ENCODE peak calls at places on chromosomes 6 and 20, in five cellular contexts. X is transverse colon, L is foreskin fibroblast, W is pancreas, N is GM23338. P is an unnamed sample.

GRCh38 chr6:47059216-47059885 is 17.2 kb upstream of the ADGRF1 start:
- DNase-seq in X (no peak), L (no peak), W (no peak), N (no peak), P (no peak)

GRCh38 chr6:19024737-19025136 is 637.6 kb downstream of the RNF144B start:
- DNase-seq in X (no peak), L (no peak), W (no peak), N (peak), P (no peak)

GRCh38 chr6:7773322-7773721 is 47.4 kb downstream of the BMP6 start:
- DNase-seq in X (no peak), L (no peak), W (no peak), N (no peak), P (no peak)

GRCh38 chr6:123715243-123715863 is 78.6 kb upstream of the TRDN start:
- DNase-seq in X (no peak), L (no peak), W (no peak), N (peak), P (no peak)

GRCh38 chr6:166318227-166318626 is 10.0 kb upstream of the PRR18 start:
- DNase-seq in X (no peak), L (no peak), W (no peak), N (no peak), P (no peak)

GRCh38 chr6:63635165-63635562 is 438 bp upstream of the PHF3 start:
- DNase-seq in X (no peak), L (no peak), W (no peak), N (no peak), P (no peak)

GRCh38 chr6:157789861-157790260 is 33.2 kb upstream of the SNX9 start:
- DNase-seq in X (no peak), L (no peak), W (no peak), N (peak), P (no peak)

GRCh38 chr6:117451607-117452164 is 25.9 kb upstream of the ROS1 start:
- DNase-seq in X (no peak), L (no peak), W (no peak), N (no peak), P (no peak)

GRCh38 chr6:87716928-87717655 is 15.1 kb upstream of the AKIRIN2 start:
- DNase-seq in X (no peak), L (no peak), W (no peak), N (no peak), P (no peak)

GRCh38 chr6:7087066-7087465 is 20.7 kb upstream of the RREB1 start:
- DNase-seq in X (no peak), L (no peak), W (no peak), N (peak), P (no peak)

GRCh38 chr20:3101737-3102574 is 17.4 kb upstream of the AVP start:
- DNase-seq in X (peak), L (no peak), W (no peak), N (no peak), P (peak)

GRCh38 chr20:10253750-10254149 is 35.1 kb downstream of the SNAP25 start:
- DNase-seq in X (no peak), L (no peak), W (no peak), N (no peak), P (no peak)

GRCh38 chr20:61416546-61416945 is 164.5 kb downstream of the CDH4 start:
- DNase-seq in X (no peak), L (no peak), W (no peak), N (no peak), P (no peak)

GRCh38 chr6:75602897-75603395 is 1.3 kb downstream of the SENP6 start:
- DNase-seq in X (no peak), L (no peak), W (no peak), N (no peak), P (no peak)

GRCh38 chr6:131013495-131013894 is 49.5 kb downstream of the EPB41L2 start:
- DNase-seq in X (no peak), L (peak), W (no peak), N (no peak), P (no peak)

GRCh38 chr6:96940322-96940721 is 15.8 kb downstream of the KLHL32 start:
- DNase-seq in X (no peak), L (no peak), W (no peak), N (no peak), P (no peak)

GRCh38 chr20:58716476-58717277 is 24.1 kb downstream of the NPEPL1 start:
- DNase-seq in X (peak), L (no peak), W (peak), N (no peak), P (peak)

GRCh38 chr6:11393713-11394627 is 143.6 kb upstream of the TMEM170B start:
- DNase-seq in X (no peak), L (peak), W (no peak), N (no peak), P (no peak)

GRCh38 chr6:27139753-27140522 is 107.6 kb upstream of the PRSS16 start:
- DNase-seq in X (peak), L (no peak), W (no peak), N (peak), P (no peak)

GRCh38 chr6:41715779-41716515 is 19.5 kb downstream of the TFEB start:
- DNase-seq in X (no peak), L (no peak), W (no peak), N (no peak), P (no peak)

GRCh38 chr20:58688838-58689237 is 3.8 kb upstream of the NPEPL1 start:
- DNase-seq in X (no peak), L (no peak), W (no peak), N (no peak), P (no peak)

GRCh38 chr20:32979201-32979998 is 24.8 kb downstream of the SUN5 start:
- DNase-seq in X (no peak), L (no peak), W (no peak), N (no peak), P (no peak)

GRCh38 chr6:87618531-87618930 is 28.6 kb downstream of the ORC3 start:
- DNase-seq in X (no peak), L (peak), W (no peak), N (no peak), P (no peak)

GRCh38 chr20:57326667-57327455 is 2.7 kb upstream of the SPO11 start:
- DNase-seq in X (peak), L (no peak), W (no peak), N (peak), P (no peak)

GRCh38 chr6:116268589-116269293 is 11.0 kb downstream of the TSPYL1 start:
- DNase-seq in X (no peak), L (peak), W (no peak), N (peak), P (no peak)

GRCh38 chr6:82030301-82030700 is 217.2 kb downstream of the IBTK start:
- DNase-seq in X (no peak), L (no peak), W (no peak), N (no peak), P (no peak)

GRCh38 chr20:63064310-63064709 is 57.5 kb upstream of the BHLHE23 start:
- DNase-seq in X (no peak), L (no peak), W (peak), N (no peak), P (no peak)

GRCh38 chr6:89475634-89476033 is 42.7 kb downstream of the ANKRD6 start:
- DNase-seq in X (no peak), L (no peak), W (no peak), N (no peak), P (no peak)

GRCh38 chr20:38308047-38308438 is 4.1 kb downstream of the BPI start:
- DNase-seq in X (no peak), L (no peak), W (no peak), N (peak), P (no peak)

GRCh38 chr6:1724124-1724523 is 114.4 kb downstream of the FOXC1 start:
- DNase-seq in X (no peak), L (no peak), W (no peak), N (peak), P (no peak)

GRCh38 chr6:158040051-158040803 is 58.6 kb downstream of the SYNJ2 start:
- DNase-seq in X (no peak), L (peak), W (peak), N (no peak), P (no peak)

GRCh38 chr20:20439602-20440001 is 71.7 kb downstream of the INSM1 start:
- DNase-seq in X (no peak), L (no peak), W (no peak), N (no peak), P (no peak)

GRCh38 chr6:169751242-169752073 is at the start of the genes DYNLT2 and ERMARD:
- DNase-seq in X (peak), L (peak), W (peak), N (peak), P (peak)
- TF ChIP-seq CTCF in X (peak), L (no peak), W (no peak), N (no peak), P (no peak)

GRCh38 chr20:52060794-52061714 is 130.5 kb downstream of the ZFP64 start:
- DNase-seq in X (no peak), L (peak), W (no peak), N (peak), P (no peak)
- TF ChIP-seq CTCF in X (peak), L (peak), W (no peak), N (peak), P (no peak)

GRCh38 chr20:45969712-45970634 is 2.0 kb downstream of the ZNF335 start:
- DNase-seq in X (peak), L (peak), W (no peak), N (peak), P (no peak)

GRCh38 chr20:45970646-45971424 is 1.2 kb downstream of the ZNF335 start:
- DNase-seq in X (peak), L (no peak), W (no peak), N (no peak), P (no peak)

GRCh38 chr20:45972500-45973183 is 639 bp upstream of the ZNF335 start:
- DNase-seq in X (peak), L (no peak), W (no peak), N (peak), P (no peak)

GRCh38 chr20:45971425-45971674 is 653 bp downstream of the ZNF335 start:
- DNase-seq in X (no peak), L (no peak), W (no peak), N (no peak), P (no peak)

DNA sequence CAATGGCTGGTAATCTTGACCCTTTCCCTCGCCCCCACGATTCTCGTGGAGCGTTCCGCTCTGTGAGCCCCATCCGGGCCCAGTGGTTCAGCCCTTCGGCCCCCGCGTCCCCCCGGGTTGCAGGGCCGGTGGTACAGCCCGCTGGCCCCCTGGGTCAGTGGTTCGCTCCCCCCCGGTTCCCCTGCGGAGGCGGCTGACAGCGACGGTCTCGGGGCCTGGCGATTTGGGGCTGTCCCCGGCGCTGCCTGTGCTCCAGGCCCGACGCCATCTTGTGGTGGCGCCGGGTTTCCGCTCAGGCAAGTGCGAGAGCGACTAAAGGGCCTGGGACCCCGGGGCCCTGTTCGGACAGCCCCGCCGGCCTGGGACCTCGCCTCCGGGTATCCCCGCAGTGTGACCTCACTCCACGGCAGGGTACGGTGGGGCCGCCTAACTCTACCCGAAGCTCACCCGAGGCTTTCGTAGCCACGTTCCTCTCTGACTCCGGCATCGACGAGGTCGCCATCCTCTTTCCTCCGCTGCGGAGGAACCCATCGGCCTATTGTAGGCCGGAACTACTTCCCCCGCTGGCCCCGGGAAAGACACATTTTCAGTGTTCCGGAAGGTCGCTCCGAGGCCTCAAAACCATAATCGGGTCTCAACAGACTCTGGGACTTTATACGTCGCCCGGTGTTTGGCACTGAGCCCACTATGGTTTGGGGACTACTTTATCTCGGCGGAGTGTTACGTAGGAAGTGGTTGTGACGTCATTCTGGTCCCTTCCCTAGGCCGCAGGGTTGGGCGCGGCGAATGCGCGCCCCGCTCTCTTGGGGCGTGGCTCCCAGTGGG is at the start of gene ZNF335:
- DNase-seq in X (peak), L (peak), W (peak), N (peak), P (peak)
- TF ChIP-seq CTCF in X (peak), L (no peak), W (no peak), N (no peak), P (no peak)

GRCh38 chr20:56271974-56272373 is 23.4 kb downstream of the MC3R start:
- DNase-seq in X (no peak), L (no peak), W (no peak), N (no peak), P (no peak)
- TF ChIP-seq CTCF in X (no peak), L (no peak), W (no peak), N (no peak), P (no peak)

GRCh38 chr6:137870744-137871247 is 3.7 kb downstream of the TNFAIP3 start:
- DNase-seq in X (no peak), L (no peak), W (no peak), N (peak), P (no peak)
- TF ChIP-seq CTCF in X (peak), L (no peak), W (no peak), N (no peak), P (no peak)

GRCh38 chr6:16403831-16404230 is 165.4 kb downstream of the GMPR start:
- DNase-seq in X (no peak), L (no peak), W (no peak), N (no peak), P (no peak)
- TF ChIP-seq CTCF in X (no peak), L (no peak), W (no peak), N (peak), P (no peak)

GRCh38 chr20:24784607-24785006 is 164.5 kb upstream of the CST7 start:
- DNase-seq in X (no peak), L (no peak), W (peak), N (no peak), P (no peak)

GRCh38 chr20:24783631-24784492 is 165.2 kb upstream of the CST7 start:
- DNase-seq in X (peak), L (no peak), W (peak), N (peak), P (no peak)

GRCh38 chr20:24781061-24781980 is 167.7 kb upstream of the CST7 start:
- DNase-seq in X (no peak), L (peak), W (peak), N (peak), P (no peak)

GRCh38 chr20:24782221-24782620 is 166.8 kb upstream of the CST7 start:
- DNase-seq in X (no peak), L (no peak), W (peak), N (no peak), P (no peak)

GRCh38 chr20:24782801-24783630 is 166.1 kb upstream of the CST7 start:
- DNase-seq in X (no peak), L (no peak), W (peak), N (peak), P (no peak)
- TF ChIP-seq CTCF in X (no peak), L (no peak), W (no peak), N (no peak), P (no peak)

DNA sequence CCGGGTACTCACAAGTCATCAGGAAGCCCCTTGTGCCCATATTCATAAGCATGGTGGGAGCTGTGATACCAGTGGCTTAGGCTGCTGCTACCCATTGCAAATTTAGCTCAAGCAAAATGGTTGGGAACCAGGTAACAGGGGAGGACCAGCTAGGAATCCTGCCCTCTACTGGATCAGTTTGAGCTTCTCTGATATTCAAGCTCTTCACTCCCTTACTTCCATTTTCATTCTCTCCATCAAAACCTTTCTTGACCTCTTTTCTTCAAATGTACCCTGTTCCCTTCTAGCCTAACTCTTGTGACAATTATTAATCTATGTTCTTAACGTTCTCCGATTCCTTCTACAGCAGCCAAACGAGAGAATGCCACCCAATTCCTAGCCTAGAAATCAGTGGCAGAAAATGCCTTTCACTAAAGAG is 9.7 kb downstream of the NOL7 start:
- DNase-seq in X (no peak), L (peak), W (no peak), N (peak), P (no peak)
- TF ChIP-seq CTCF in X (peak), L (peak), W (no peak), N (peak), P (peak)

GRCh38 chr6:13574571-13575376 is at the start of gene SIRT5:
- DNase-seq in X (peak), L (peak), W (peak), N (peak), P (peak)

GRCh38 chr6:13572240-13572639 is 2.2 kb upstream of the SIRT5 start:
- DNase-seq in X (no peak), L (no peak), W (no peak), N (no peak), P (no peak)

GRCh38 chr6:13573669-13574110 is 711 bp upstream of the SIRT5 start:
- DNase-seq in X (peak), L (peak), W (no peak), N (peak), P (no peak)

GRCh38 chr6:13574149-13574570 is 241 bp upstream of the SIRT5 start:
- DNase-seq in X (peak), L (peak), W (peak), N (peak), P (peak)

GRCh38 chr6:13573255-13573654 is 1.1 kb upstream of the SIRT5 start:
- DNase-seq in X (no peak), L (no peak), W (no peak), N (no peak), P (no peak)
- TF ChIP-seq CTCF in X (no peak), L (no peak), W (no peak), N (no peak), P (no peak)

P was measured in natural killer cell.